ENCODE peak calls at places on chromosomes 11 and 22, in nine cellular contexts. O is DND-41, F is heart right ventricle, W is right atrium auricular region, A is tibial artery, V is brain microvascular endothelial cell, P is GM23338, K is MM.1S, I is astrocyte of the spinal cord. D is an unnamed sample.

GRCh38 chr11:3207530-3208189 is 11.0 kb downstream of the MRGPRG start:
- DNase-seq in O (no peak), F (no peak), W (no peak), A (no peak), V (no peak), P (no peak), K (no peak), I (no peak), D (no peak)

GRCh38 chr22:22009661-22010060 is 27.1 kb upstream of the TOP3B start:
- DNase-seq in O (no peak), F (no peak), W (no peak), A (no peak), V (no peak), P (no peak), K (no peak), I (no peak), D (no peak)

GRCh38 chr11:2728663-2729332 is 29.0 kb upstream of the KCNQ1OT1 start:
- DNase-seq in O (no peak), F (no peak), W (no peak), A (no peak), V (no peak), P (no peak), K (no peak), I (no peak), D (no peak)

GRCh38 chr11:2376751-2377451 is at the start of gene CD81:
- DNase-seq in O (peak; percentile 65), F (no peak), W (no peak), A (no peak), V (no peak), P (no peak), K (no peak), I (no peak), D (peak; percentile 30)

GRCh38 chr11:104120493-104121200 is 43.3 kb downstream of the PDGFD start:
- DNase-seq in O (no peak), F (no peak), W (no peak), A (no peak), V (no peak), P (no peak), K (no peak), I (no peak), D (no peak)

GRCh38 chr11:65380460-65381126 is 1.9 kb downstream of the SLC25A45 start:
- DNase-seq in O (no peak), F (no peak), W (no peak), A (no peak), V (no peak), P (peak; percentile 48), K (no peak), I (no peak), D (no peak)

GRCh38 chr11:124174001-124174400 is 9.1 kb upstream of the OR10D3 start:
- DNase-seq in O (no peak), F (no peak), W (no peak), A (no peak), V (peak; percentile 52), P (peak; percentile 91), K (peak; percentile 56), I (peak; percentile 84), D (peak; percentile 47)

GRCh38 chr22:19862616-19863246 is 8.1 kb upstream of the GNB1L start:
- DNase-seq in O (no peak), F (no peak), W (no peak), A (no peak), V (no peak), P (no peak), K (no peak), I (no peak), D (no peak)

GRCh38 chr11:124672531-124673215 is 866 bp downstream of the SIAE start:
- DNase-seq in O (no peak), F (no peak), W (no peak), A (no peak), V (no peak), P (no peak), K (no peak), I (no peak), D (no peak)

DNA sequence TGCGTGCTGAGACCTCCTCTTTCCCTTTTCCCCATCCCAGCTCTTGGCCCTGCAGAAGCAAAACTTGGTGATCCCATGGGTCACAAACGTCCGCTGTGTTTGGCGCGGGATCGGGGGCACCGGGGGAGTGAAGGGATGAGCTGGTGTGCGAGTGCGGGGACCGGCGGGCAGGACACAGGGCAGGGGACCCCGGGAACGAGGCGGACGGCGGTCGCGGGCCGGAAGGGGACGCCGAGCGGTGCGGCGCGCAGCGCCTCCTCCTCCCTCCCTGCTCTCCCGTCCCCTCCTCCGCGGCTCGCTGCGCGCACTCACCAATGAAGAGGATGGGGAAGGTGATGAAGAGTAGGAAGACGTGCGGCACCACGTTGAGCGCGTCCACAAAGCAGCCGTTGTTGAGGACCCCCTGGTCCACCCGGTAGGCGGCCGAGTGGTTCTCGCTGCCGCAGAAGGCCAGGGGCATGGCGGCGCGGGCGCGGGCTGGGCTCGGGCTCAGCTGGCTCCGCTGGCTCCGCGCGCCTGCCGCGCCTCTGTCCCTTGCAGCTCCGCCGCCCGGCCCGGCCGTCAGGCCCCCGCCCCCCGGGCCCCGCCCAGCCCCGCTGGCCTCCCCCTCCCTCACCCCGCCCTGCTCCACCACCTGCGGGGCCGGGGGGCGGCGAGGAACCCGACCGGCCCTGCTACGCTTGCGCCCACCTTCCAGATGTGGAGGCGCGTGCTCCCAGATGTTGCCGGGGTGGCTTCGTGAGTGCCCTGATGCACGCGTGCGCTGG is at the start of gene ABCC8:
- DNase-seq in O (peak; percentile 55), F (no peak), W (no peak), A (no peak), V (no peak), P (peak; percentile 71), K (no peak), I (no peak), D (peak; percentile 33)
- H3K4me3 ChIP-seq in O (peak within 1 kb of the TSS; percentile 64), F (peak within 1 kb of the TSS; percentile 39), W (peak within 1 kb of the TSS; percentile 44), A (peak within 1 kb of the TSS; percentile 37), V (no peak within 1 kb of the TSS), P (peak within 1 kb of the TSS; percentile 87), K (no peak within 1 kb of the TSS), I (no peak within 1 kb of the TSS), D (peak within 1 kb of the TSS; percentile 38)

GRCh38 chr11:92550411-92550810 is 325.8 kb downstream of the FAT3 start:
- DNase-seq in O (no peak), F (peak; percentile 27), W (no peak), A (no peak), V (no peak), P (peak; percentile 74), K (no peak), I (no peak), D (no peak)
- H3K4me3 ChIP-seq in O (no peak overlapping the region), F (no peak overlapping the region), W (no peak overlapping the region), A (no peak overlapping the region), V (no peak overlapping the region), P (no peak overlapping the region), K (no peak overlapping the region), I (no peak overlapping the region), D (no peak overlapping the region)

GRCh38 chr22:39662677-39663034 is 92.1 kb downstream of the CACNA1I start:
- DNase-seq in O (no peak), F (no peak), W (no peak), A (no peak), V (no peak), P (peak; percentile 80), K (no peak), I (no peak), D (no peak)
- H3K4me3 ChIP-seq in O (no peak overlapping the region), F (no peak overlapping the region), W (no peak overlapping the region), A (no peak overlapping the region), V (no peak overlapping the region), P (peak overlapping the region; percentile 83), K (no peak overlapping the region), I (no peak overlapping the region), D (no peak overlapping the region)

GRCh38 chr22:50298266-50298637 is 9.2 kb downstream of the PLXNB2 start:
- DNase-seq in O (no peak), F (no peak), W (no peak), A (no peak), V (no peak), P (no peak), K (no peak), I (no peak), D (no peak)

GRCh38 chr22:50300620-50301257 is 6.7 kb downstream of the PLXNB2 start:
- DNase-seq in O (no peak), F (no peak), W (no peak), A (no peak), V (no peak), P (no peak), K (no peak), I (no peak), D (no peak)

GRCh38 chr22:50301581-50301991 is 5.9 kb downstream of the PLXNB2 start:
- DNase-seq in O (no peak), F (no peak), W (no peak), A (no peak), V (no peak), P (no peak), K (no peak), I (no peak), D (peak; percentile 89)

GRCh38 chr22:50298937-50299656 is 8.3 kb downstream of the PLXNB2 start:
- DNase-seq in O (no peak), F (peak; percentile 34), W (no peak), A (no peak), V (no peak), P (peak; percentile 60), K (no peak), I (no peak), D (peak; percentile 30)

DNA sequence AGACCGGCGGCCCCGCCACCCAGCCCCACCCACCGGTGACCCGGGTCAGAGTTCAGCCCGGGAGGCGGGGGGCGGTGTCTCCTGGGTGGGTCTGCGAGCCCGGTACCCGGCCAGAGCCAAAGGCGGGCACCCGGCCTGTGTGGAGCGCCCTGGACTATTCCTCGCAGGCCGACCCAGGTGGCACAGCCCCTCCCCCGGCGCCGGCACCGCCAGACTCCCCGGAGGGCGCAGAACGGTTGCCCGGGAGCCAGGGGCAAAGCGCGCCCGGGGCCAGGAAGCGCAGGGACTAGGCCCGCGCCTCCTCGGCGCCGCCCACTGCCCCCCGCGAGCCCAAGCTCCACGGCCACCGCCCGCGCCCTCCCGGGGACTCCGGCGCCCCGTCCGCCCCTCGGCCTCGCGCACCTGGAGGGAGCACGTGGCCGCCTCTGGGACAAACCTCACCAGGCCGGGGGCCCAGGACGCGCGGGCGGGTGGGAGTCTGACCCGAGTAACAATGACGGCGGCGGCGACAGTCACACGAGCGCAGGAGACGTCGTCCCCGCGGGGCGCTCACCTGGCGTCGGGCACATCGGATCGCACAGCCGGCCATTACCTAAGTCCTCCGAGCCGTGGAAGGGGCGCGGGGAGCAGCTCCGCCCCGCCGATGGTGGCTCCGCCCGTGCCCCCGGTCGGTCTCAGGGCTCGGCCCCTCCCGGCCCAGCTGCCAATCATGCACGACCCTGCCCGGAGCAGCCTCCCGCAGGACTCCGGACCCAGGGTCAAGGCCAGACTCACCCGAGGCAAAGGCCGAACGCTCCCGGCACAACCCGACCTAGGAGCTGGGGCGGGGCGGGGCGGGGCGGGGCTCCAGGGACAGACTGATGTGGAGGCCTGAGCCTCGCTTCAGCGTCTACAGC is 7.5 kb downstream of the PLXNB2 start:
- DNase-seq in O (no peak), F (no peak), W (no peak), A (no peak), V (no peak), P (peak; percentile 91), K (no peak), I (no peak), D (no peak)
- H3K4me3 ChIP-seq in O (no peak overlapping the region), F (peak overlapping the region; percentile 36), W (peak overlapping the region; percentile 26), A (peak overlapping the region; percentile 46), V (no peak overlapping the region), P (peak overlapping the region; percentile 60), K (no peak overlapping the region), I (no peak overlapping the region), D (no peak overlapping the region)

D was measured in thyroid gland.